ENCODE peak calls at places on chromosomes 4 and X, in six cellular contexts. U, Z, G, V, Y and D are unnamed samples.

GRCh38 chr4:38003102-38003501 is 42.9 kb downstream of the PTTG2 start:
- ATAC-seq in Y (no peak), U (peak), Z (no peak), G (no peak), V (peak), D (no peak)

GRCh38 chrX:32045149-32045548 is 973.3 kb upstream of the FTHL17 start:
- ATAC-seq in G (no peak), V (no peak), Z (no peak), U (no peak), Y (no peak), D (no peak)

GRCh38 chr4:7210818-7211217 is 18.5 kb downstream of the SORCS2 start:
- ATAC-seq in V (no peak), U (no peak), Z (no peak), Y (no peak), G (no peak), D (no peak)

GRCh38 chrX:44400588-44400987 is 57.1 kb upstream of the EFHC2 start:
- ATAC-seq in Y (no peak), V (peak), Z (no peak), U (no peak), G (no peak), D (peak)

GRCh38 chr4:40402556-40402955 is 67.4 kb downstream of the CHRNA9 start:
- ATAC-seq in G (no peak), Z (no peak), U (no peak), V (no peak), Y (no peak), D (no peak)

GRCh38 chrX:120242807-120243206 is 7.8 kb upstream of the ZBTB33 start:
- ATAC-seq in G (no peak), Z (no peak), V (no peak), U (no peak), Y (no peak), D (no peak)

GRCh38 chrX:38618152-38618551 is 56.8 kb downstream of the TSPAN7 start:
- ATAC-seq in U (no peak), Y (no peak), G (no peak), V (no peak), Z (no peak), D (no peak)

GRCh38 chr4:40254961-40255721 is 58.3 kb downstream of the RHOH start:
- ATAC-seq in Z (no peak), G (no peak), Y (no peak), U (peak), V (peak), D (peak)

GRCh38 chr4:101600287-101600686 is 190.2 kb upstream of the BANK1 start:
- ATAC-seq in Y (no peak), G (no peak), Z (no peak), V (no peak), U (no peak), D (no peak)

GRCh38 chr4:123230061-123230460 is 166.5 kb upstream of the SPRY1 start:
- ATAC-seq in U (no peak), V (no peak), Y (no peak), G (no peak), Z (no peak), D (no peak)

GRCh38 chrX:40854242-40854641 is 118.9 kb upstream of the MED14 start:
- ATAC-seq in Z (no peak), G (no peak), Y (no peak), U (no peak), V (no peak), D (no peak)

GRCh38 chr4:165325732-165326512 is 1.5 kb upstream of the MSMO1 start:
- ATAC-seq in V (no peak), U (no peak), G (no peak), Z (no peak), Y (no peak), D (peak)

GRCh38 chr4:183455431-183456145 is 11.2 kb downstream of the CDKN2AIP start:
- ATAC-seq in Z (no peak), V (peak), U (no peak), Y (no peak), G (no peak), D (no peak)

GRCh38 chr4:109412805-109413204 is 20.8 kb upstream of the SEC24B start:
- ATAC-seq in G (peak), Y (no peak), U (no peak), V (no peak), Z (no peak), D (no peak)

GRCh38 chr4:183589710-183590109 is 69.3 kb downstream of the RWDD4 start:
- ATAC-seq in Z (no peak), G (no peak), U (no peak), Y (no peak), V (no peak), D (no peak)

GRCh38 chr4:67685532-67685859 is 15.5 kb downstream of the UBA6 start:
- ATAC-seq in Y (no peak), G (no peak), U (no peak), V (peak), Z (no peak), D (peak)

GRCh38 chr4:53119685-53120084 is 246.2 kb downstream of the SCFD2 start:
- ATAC-seq in Y (peak), V (no peak), G (peak), U (no peak), Z (no peak), D (no peak)

GRCh38 chr4:157221895-157222763 is 1.6 kb downstream of the GRIA2 start:
- ATAC-seq in U (no peak), Z (peak), Y (peak), G (no peak), V (no peak), D (no peak)

GRCh38 chr4:82268826-82269193 is 105.0 kb downstream of the HNRNPD start:
- ATAC-seq in Z (no peak), U (no peak), Y (peak), V (no peak), G (no peak), D (no peak)

GRCh38 chr4:53635697-53636483 is 44.6 kb upstream of the LNX1 start:
- ATAC-seq in U (no peak), Z (no peak), G (no peak), V (no peak), Y (no peak), D (no peak)

GRCh38 chr4:155849042-155849441 is 17.0 kb downstream of the ASIC5 start:
- ATAC-seq in Z (no peak), V (no peak), Y (no peak), U (no peak), G (no peak), D (no peak)

GRCh38 chr4:119039779-119040178 is 95.9 kb upstream of the MYOZ2 start:
- ATAC-seq in U (no peak), Z (no peak), G (no peak), V (no peak), Y (no peak), D (no peak)

GRCh38 chr4:150094676-150095075 is 16.4 kb downstream of the DCLK2 start:
- ATAC-seq in G (no peak), U (no peak), Y (no peak), V (no peak), Z (no peak), D (no peak)

GRCh38 chrX:73913580-73913979 is 350.6 kb downstream of the CHIC1 start:
- ATAC-seq in G (no peak), Y (no peak), U (no peak), Z (no peak), V (no peak), D (no peak)

GRCh38 chrX:40172169-40172979 is 74.6 kb upstream of the BCOR start:
- ATAC-seq in Y (no peak), U (no peak), Z (peak), V (no peak), G (peak), D (no peak)

GRCh38 chr4:4355302-4355701 is 31.6 kb upstream of the NSG1 start:
- ATAC-seq in U (no peak), V (no peak), G (no peak), Y (no peak), Z (no peak), D (no peak)

GRCh38 chrX:152637649-152638442 is at the start of gene GABRQ:
- ATAC-seq in Y (no peak), G (peak), Z (no peak), U (no peak), V (no peak), D (no peak)

GRCh38 chr4:38100474-38101255 is 140.5 kb downstream of the PTTG2 start:
- ATAC-seq in Z (no peak), G (no peak), Y (no peak), U (no peak), V (no peak), D (no peak)